ENCODE peak calls at places on chromosomes 11 and 22, in four cellular contexts. I, Y, K and M are unnamed samples.
A peak's percentile ranks its signal among the peaks of the same experiment; 100 is the strongest.

GRCh38 chr11:19677380-19678080 is 35.1 kb upstream of the NAV2 start:
- DNase-seq in I (no peak), Y (no peak), K (no peak), M (no peak)

GRCh38 chr22:38862375-38863329 is 9.4 kb downstream of the CBX6 start:
- DNase-seq in I (no peak), Y (peak; percentile 67), K (peak; percentile 43), M (no peak)

GRCh38 chr11:77865805-77866204 is 44.9 kb downstream of the AAMDC start:
- DNase-seq in I (no peak), Y (no peak), K (peak; percentile 47), M (no peak)

GRCh38 chr11:135027461-135027860 is 615.4 kb upstream of the B3GAT1 start:
- DNase-seq in I (peak; percentile 70), Y (no peak), K (peak; percentile 28), M (no peak)

GRCh38 chr22:48100685-48101417 is 1338.4 kb downstream of the TBC1D22A start:
- DNase-seq in I (no peak), Y (no peak), K (no peak), M (no peak)

GRCh38 chr11:78549624-78550409 is 24.8 kb downstream of the NARS2 start:
- DNase-seq in I (no peak), Y (no peak), K (no peak), M (no peak)

GRCh38 chr11:81907996-81908395 is 825.7 kb downstream of the FAM181B start:
- DNase-seq in I (no peak), Y (no peak), K (no peak), M (no peak)

GRCh38 chr11:18731949-18732821 is 6.2 kb upstream of the IGSF22 start:
- DNase-seq in I (peak; percentile 57), Y (no peak), K (peak; percentile 72), M (no peak)

GRCh38 chr11:1054143-1055108 is 17.9 kb upstream of the MUC6 start:
- DNase-seq in I (no peak), Y (peak; percentile 64), K (peak; percentile 74), M (peak; percentile 14)

GRCh38 chr22:29690481-29690880 is 29.3 kb upstream of the CABP7 start:
- DNase-seq in I (no peak), Y (no peak), K (peak; percentile 75), M (no peak)

GRCh38 chr22:29043906-29044575 is 17.6 kb downstream of the C22orf31 start:
- DNase-seq in I (no peak), Y (no peak), K (peak; percentile 55), M (no peak)

GRCh38 chr22:40606306-40606705 is 30.2 kb downstream of the MRTFA start:
- DNase-seq in I (no peak), Y (no peak), K (no peak), M (peak; percentile 56)

GRCh38 chr11:57484141-57484710 is 23.9 kb downstream of the RTN4RL2 start:
- DNase-seq in I (peak; percentile 93), Y (no peak), K (no peak), M (no peak)

GRCh38 chr11:57485217-57486007 is 25.1 kb downstream of the RTN4RL2 start:
- DNase-seq in I (peak; percentile 92), Y (no peak), K (peak; percentile 35), M (no peak)

GRCh38 chr11:57482782-57483569 is 22.6 kb downstream of the RTN4RL2 start:
- DNase-seq in I (peak; percentile 89), Y (peak; percentile 74), K (peak; percentile 74), M (no peak)

GRCh38 chr11:57481915-57482781 is 21.8 kb downstream of the RTN4RL2 start:
- DNase-seq in I (no peak), Y (no peak), K (no peak), M (no peak)

GRCh38 chr11:57483570-57483934 is 23.2 kb downstream of the RTN4RL2 start:
- DNase-seq in I (no peak), Y (no peak), K (no peak), M (no peak)
- H3K4me3 ChIP-seq in I (peak overlapping the region; percentile 41), Y (no peak overlapping the region), K (no peak overlapping the region), M (no peak overlapping the region)

GRCh38 chr11:86222081-86222480 is 22.5 kb upstream of the EED start:
- DNase-seq in I (no peak), Y (no peak), K (no peak), M (no peak)

GRCh38 chr11:86220654-86221053 is 23.9 kb upstream of the EED start:
- DNase-seq in I (no peak), Y (no peak), K (no peak), M (no peak)

GRCh38 chr11:86219291-86220193 is 25.0 kb upstream of the EED start:
- DNase-seq in I (no peak), Y (no peak), K (no peak), M (no peak)

GRCh38 chr11:86214710-86215109 is 29.8 kb upstream of the EED start:
- DNase-seq in I (peak; percentile 46), Y (no peak), K (no peak), M (no peak)

DNA sequence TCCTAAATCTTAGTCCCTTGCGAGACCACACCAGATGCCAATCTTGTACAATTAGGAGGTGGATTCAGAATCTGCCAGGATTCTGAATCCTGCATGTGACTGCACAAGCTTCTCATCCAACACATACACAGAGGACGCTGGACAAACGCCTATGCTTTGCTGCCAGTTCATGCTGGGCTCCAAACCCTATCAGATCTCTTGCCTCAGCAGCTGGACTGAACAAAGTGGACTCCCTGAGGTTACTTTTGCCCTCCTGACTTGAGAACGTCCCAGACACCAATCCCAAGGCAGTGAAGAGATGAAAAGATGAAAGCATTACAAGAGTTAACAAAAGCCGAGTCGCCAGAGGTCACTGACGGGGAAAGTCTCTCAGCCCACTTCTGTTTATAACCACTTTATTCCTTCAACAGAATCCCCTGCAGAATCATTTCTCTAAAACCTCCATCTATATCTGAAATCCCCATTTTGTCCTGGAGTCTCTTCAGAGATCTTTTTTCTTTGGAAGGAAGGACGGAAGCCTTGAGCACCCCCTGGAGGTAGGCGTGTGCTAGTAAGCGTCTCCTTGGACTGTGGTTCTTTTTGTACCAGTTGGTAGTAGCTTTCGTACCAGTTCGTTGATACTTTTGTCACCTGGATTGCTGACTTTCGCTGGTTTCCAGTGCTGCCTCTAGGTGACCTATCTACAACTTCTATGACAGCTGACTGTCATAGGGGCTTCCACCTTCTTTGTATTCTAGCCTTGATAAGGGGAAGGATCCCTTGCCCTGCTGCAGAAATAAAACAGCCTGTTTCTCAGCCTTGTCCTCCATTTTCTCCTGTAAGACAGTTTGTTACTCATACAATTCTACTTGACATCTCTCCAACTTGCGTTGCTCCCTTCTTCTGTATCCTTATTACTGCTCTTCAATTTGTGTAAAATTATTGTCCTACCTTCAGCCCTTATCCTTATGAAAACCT is 26.1 kb upstream of the EED start:
- DNase-seq in I (peak; percentile 82), Y (peak; percentile 70), K (peak; percentile 85), M (peak; percentile 51)
- H3K4me3 ChIP-seq in I (no peak overlapping the region), Y (no peak overlapping the region), K (no peak overlapping the region), M (no peak overlapping the region)

DNA sequence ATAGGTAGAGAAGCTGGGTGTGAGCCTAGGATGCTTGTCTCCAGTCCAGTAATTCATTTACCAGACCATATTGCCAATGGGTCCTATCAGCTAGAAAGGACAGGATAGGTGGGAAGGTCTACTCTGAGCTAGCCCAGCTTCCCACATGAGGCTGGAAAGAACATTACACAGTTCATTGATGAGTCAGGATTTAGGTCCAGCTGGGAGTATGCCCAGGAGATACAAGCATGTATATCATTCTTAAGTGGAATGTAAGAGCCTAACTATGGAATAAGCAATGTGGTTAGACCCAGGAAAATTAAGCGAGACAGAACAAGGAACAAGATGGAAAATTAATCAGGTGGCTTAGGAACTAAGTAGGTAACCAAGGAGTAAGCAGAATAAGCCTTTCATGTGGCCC is 59.0 kb upstream of the TBCEL start:
- DNase-seq in I (no peak), Y (no peak), K (peak; percentile 41), M (no peak)
- H3K4me3 ChIP-seq in I (no peak overlapping the region), Y (no peak overlapping the region), K (no peak overlapping the region), M (no peak overlapping the region)

DNA sequence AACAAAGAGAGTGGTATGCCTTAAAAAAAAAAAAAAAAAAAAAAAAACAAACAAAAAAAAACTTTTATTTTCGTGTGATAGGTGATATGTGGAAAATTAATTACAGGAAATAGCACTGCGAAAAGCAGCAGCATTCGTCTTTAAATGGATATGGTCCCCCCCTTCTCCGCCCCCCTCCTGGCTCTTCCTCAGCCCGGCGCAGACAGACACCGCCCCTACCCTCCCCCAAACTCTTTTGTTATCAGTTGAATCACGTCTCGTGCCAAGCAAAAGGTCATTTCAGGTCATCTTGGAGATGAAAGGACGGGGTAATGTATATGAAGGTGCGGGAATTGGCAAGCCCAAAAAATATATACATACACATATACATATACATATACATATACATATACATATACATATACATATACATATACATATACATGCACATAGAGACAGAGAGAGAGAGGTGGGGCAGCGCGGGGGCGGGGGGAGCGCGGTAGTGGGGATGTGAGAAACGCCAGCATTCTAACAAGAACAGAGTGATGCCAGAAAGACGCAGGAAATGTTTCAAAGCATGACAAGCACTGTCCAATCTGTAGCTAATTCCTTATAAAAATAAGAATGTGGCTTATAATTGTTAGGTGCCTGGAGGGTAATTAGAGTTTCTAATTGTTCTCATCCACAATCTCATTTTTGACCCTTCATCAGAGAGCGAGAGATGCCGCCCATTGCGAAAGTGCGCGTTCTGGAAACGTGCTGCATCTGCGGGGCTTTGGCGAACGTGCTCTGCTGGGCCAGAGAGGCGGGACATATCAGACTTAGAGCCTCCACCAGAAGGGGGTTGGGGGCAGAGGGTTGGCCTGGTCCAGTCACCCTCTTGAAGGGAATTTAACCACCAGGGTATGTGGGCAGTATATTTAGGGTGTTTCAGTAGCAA is 214.5 kb upstream of the UBASH3B start:
- DNase-seq in I (peak; percentile 52), Y (no peak), K (peak; percentile 65), M (no peak)
- H3K4me3 ChIP-seq in I (peak overlapping the region; percentile 12), Y (peak overlapping the region; percentile 46), K (peak overlapping the region; percentile 57), M (peak overlapping the region; percentile 23)

GRCh38 chr11:45086526-45086925 is 59.9 kb upstream of the PRDM11 start:
- DNase-seq in I (no peak), Y (no peak), K (no peak), M (no peak)

GRCh38 chr11:45087761-45088160 is 58.7 kb upstream of the PRDM11 start:
- DNase-seq in I (peak; percentile 68), Y (no peak), K (peak; percentile 47), M (no peak)

GRCh38 chr11:45089251-45089650 is 57.2 kb upstream of the PRDM11 start:
- DNase-seq in I (no peak), Y (no peak), K (peak; percentile 94), M (peak; percentile 60)

GRCh38 chr11:45085657-45086501 is 60.6 kb upstream of the PRDM11 start:
- DNase-seq in I (peak; percentile 83), Y (no peak), K (no peak), M (no peak)

GRCh38 chr11:45087301-45087700 is 59.1 kb upstream of the PRDM11 start:
- DNase-seq in I (peak; percentile 98), Y (no peak), K (peak; percentile 52), M (no peak)
- H3K4me3 ChIP-seq in I (no peak overlapping the region), Y (no peak overlapping the region), K (no peak overlapping the region), M (no peak overlapping the region)